ENCODE peak calls at places on chromosomes 3 and 15, in nine cellular contexts. U is breast epithelium, A is upper lobe of left lung, L is HL-60, Q is GM23338, P is endothelial cell of umbilical vein, R is prostate gland, M is transverse colon, E is sigmoid colon. O is an unnamed sample.

GRCh38 chr3:173770796-173771573 is 373.4 kb downstream of the NLGN1 start:
- DNase-seq in U (no peak), Q (peak; percentile 32), A (no peak), R (no peak), M (no peak), L (no peak), E (no peak), P (peak; percentile 89), O (no peak)

GRCh38 chr3:11005686-11006256 is 13.2 kb downstream of the SLC6A1 start:
- DNase-seq in R (no peak), E (no peak), L (no peak), A (no peak), M (no peak), U (no peak), Q (no peak), P (no peak), O (no peak)

GRCh38 chr3:179447251-179447650 is 4.0 kb downstream of the GNB4 start:
- DNase-seq in P (no peak), A (no peak), M (no peak), L (no peak), Q (no peak), U (no peak), R (no peak), E (no peak), O (no peak)

GRCh38 chr15:98580577-98580976 is 67.8 kb upstream of the IGF1R start:
- DNase-seq in A (no peak), M (no peak), L (no peak), P (no peak), U (no peak), E (no peak), Q (peak; percentile 58), R (no peak), O (no peak)

GRCh38 chr15:28899061-28899738 is 13.4 kb downstream of the APBA2 start:
- DNase-seq in L (no peak), M (no peak), E (peak; percentile 33), A (no peak), Q (no peak), P (no peak), R (no peak), U (no peak), O (no peak)

GRCh38 chr15:38564557-38565286 is at the start of gene RASGRP1:
- DNase-seq in Q (peak; percentile 86), P (peak; percentile 59), M (peak; percentile 81), E (peak; percentile 68), U (no peak), A (peak; percentile 94), L (peak; percentile 34), R (peak; percentile 53), O (no peak)

GRCh38 chr3:58052373-58053273 is 44.4 kb downstream of the FLNB start:
- DNase-seq in P (peak; percentile 98), M (peak; percentile 78), A (peak; percentile 44), R (peak; percentile 77), U (peak; percentile 73), Q (no peak), L (no peak), E (peak; percentile 94), O (peak; percentile 87)

GRCh38 chr3:45712434-45713110 is 23.4 kb downstream of the SACM1L start:
- DNase-seq in U (no peak), R (no peak), M (no peak), L (no peak), A (no peak), Q (no peak), E (no peak), P (no peak), O (no peak)

GRCh38 chr3:183455064-183455463 is 26.6 kb upstream of the MCF2L2 start:
- DNase-seq in P (peak; percentile 83), L (no peak), Q (no peak), U (no peak), E (no peak), A (no peak), R (no peak), M (no peak), O (peak; percentile 53)

GRCh38 chr3:72820405-72820804 is 27.8 kb downstream of the SHQ1 start:
- DNase-seq in L (no peak), U (no peak), P (peak; percentile 97), Q (no peak), E (no peak), M (peak; percentile 31), A (no peak), R (peak; percentile 79), O (no peak)

GRCh38 chr3:43503067-43503728 is 118.6 kb downstream of the ANO10 start:
- DNase-seq in P (peak; percentile 67), E (no peak), L (no peak), Q (peak; percentile 75), M (no peak), A (no peak), R (no peak), U (no peak), O (no peak)

GRCh38 chr3:197667968-197668367 is 68.7 kb downstream of the RUBCN start:
- DNase-seq in L (no peak), R (no peak), E (no peak), Q (no peak), A (no peak), M (no peak), P (no peak), U (no peak), O (no peak)

GRCh38 chr3:73490453-73491311 is 134.1 kb downstream of the PDZRN3 start:
- DNase-seq in Q (peak; percentile 73), P (no peak), M (no peak), R (no peak), E (no peak), L (no peak), A (no peak), U (no peak), O (no peak)

GRCh38 chr15:80070840-80071239 is 11.4 kb downstream of the ZFAND6 start:
- DNase-seq in Q (no peak), P (no peak), M (no peak), U (no peak), R (no peak), L (peak; percentile 33), A (no peak), E (no peak), O (no peak)

GRCh38 chr15:85926834-85927233 is 132.1 kb upstream of the KLHL25 start:
- DNase-seq in Q (no peak), R (no peak), E (no peak), L (no peak), A (no peak), P (no peak), U (no peak), M (no peak), O (no peak)

GRCh38 chr3:192570757-192571156 is 156.6 kb downstream of the FGF12 start:
- DNase-seq in Q (no peak), M (no peak), A (no peak), P (no peak), R (no peak), L (no peak), E (no peak), U (no peak), O (no peak)

GRCh38 chr3:87069963-87070362 is 79.0 kb upstream of the VGLL3 start:
- DNase-seq in R (peak; percentile 37), M (no peak), U (no peak), E (no peak), A (no peak), P (no peak), L (no peak), Q (no peak), O (no peak)

GRCh38 chr15:29668120-29668602 is 154.1 kb downstream of the TJP1 start:
- DNase-seq in M (peak; percentile 83), U (peak; percentile 68), A (no peak), L (peak; percentile 1), P (peak; percentile 91), Q (peak; percentile 96), E (peak; percentile 76), R (peak; percentile 57), O (no peak)

GRCh38 chr15:74425634-74426033 is 8.1 kb downstream of the SEMA7A start:
- DNase-seq in A (no peak), M (no peak), Q (no peak), U (no peak), L (no peak), E (no peak), R (no peak), P (no peak), O (no peak)
- H3K4me3 ChIP-seq in A (no peak overlapping the region), M (no peak overlapping the region), Q (no peak overlapping the region), U (no peak overlapping the region), L (no peak overlapping the region), E (no peak overlapping the region), R (no peak overlapping the region), P (no peak overlapping the region), O (no peak overlapping the region)

DNA sequence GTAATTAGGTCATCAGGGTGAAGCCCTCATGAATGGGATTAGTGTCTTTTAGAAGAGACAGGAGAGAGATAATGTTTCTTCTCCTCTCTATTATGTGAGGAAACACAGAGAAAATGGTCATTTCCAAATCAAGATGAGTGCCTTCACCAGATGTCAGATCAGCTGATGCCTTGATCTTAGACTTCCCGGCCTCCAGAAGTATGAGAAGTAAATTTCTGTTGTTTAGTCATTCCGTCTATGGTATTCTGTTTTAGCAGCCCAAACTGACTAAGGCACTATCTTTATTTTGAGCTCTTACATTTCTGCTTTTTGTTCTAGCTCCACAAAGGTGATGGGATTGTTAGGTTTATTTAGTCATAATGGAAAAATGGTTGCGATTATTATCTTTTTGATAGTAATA is 273.2 kb upstream of the GADL1 start:
- DNase-seq in P (no peak), Q (no peak), M (no peak), L (no peak), R (no peak), E (no peak), A (no peak), U (no peak), O (no peak)
- H3K27ac ChIP-seq in P (no peak overlapping the region), Q (no peak overlapping the region), M (no peak overlapping the region), L (no peak overlapping the region), R (no peak overlapping the region), E (no peak overlapping the region), A (no peak overlapping the region), U (no peak overlapping the region), O (no peak overlapping the region)

DNA sequence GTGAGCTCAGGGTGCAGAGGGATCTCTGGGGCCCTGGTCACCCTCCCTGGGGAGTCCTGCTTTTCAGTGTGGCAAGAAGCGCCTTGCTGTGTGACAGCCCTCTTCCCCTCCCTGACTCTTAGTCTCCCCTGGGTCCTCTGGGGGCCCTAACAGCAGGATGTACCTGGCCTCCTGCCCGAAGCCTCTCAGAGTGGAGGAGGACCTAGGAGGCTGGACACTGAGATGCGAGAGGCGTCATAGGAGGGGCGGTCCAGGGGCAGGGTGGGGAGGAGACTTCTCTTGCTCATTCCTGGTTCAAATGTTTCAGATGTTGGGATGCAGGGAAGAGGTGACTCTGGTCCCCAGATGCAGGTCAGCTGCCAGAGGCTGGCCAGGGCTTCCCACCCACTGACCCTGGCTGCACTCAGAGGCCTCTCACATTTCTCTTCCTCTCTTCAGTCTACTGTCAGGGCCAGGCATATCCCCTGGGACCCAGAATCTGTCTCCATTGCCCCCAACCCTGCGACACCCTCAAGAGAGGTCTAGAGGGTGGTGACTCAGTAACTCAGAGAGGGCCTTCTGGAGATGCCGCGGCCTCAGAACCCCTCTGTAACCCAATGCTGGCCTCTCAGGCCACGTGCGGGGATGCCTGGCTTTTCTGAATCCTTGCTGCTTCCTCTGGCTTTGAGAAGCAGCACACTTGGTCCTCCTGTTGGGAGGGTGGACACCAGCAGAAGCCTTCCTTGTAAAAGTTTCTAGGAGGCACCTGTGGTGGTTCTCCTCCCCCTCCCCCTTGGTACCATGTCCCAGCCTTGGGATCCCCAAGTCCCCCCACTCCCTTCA is 25.9 kb downstream of the SNX33 start:
- DNase-seq in U (no peak), E (peak; percentile 96), P (no peak), R (no peak), L (no peak), M (peak; percentile 65), Q (no peak), A (no peak), O (no peak)
- TF ChIP-seq POLR2AphosphoS5 in U (no peak), E (peak; percentile 26), P (no peak), R (no peak), L (no peak), M (no peak), Q (no peak), A (no peak), O (no peak)

GRCh38 chr15:65787260-65787659 is 4.8 kb downstream of the DENND4A start:
- DNase-seq in R (no peak), E (no peak), P (no peak), A (no peak), L (no peak), Q (no peak), U (no peak), M (no peak), O (no peak)
- H3K4me3 ChIP-seq in R (no peak overlapping the region), E (no peak overlapping the region), P (no peak overlapping the region), A (no peak overlapping the region), L (peak overlapping the region; percentile 20), Q (no peak overlapping the region), U (no peak overlapping the region), M (no peak overlapping the region), O (peak overlapping the region; percentile 24)